ENCODE peak calls at places on chromosomes 6 and 20, in five cellular contexts. One of them, this sample, is unnamed.

GRCh38 chr6:32885698-32886286 is 31.8 kb downstream of the PSMB9 start:
- DNase-seq in H1: no peak
- DNase-seq in K562: no peak
- DNase-seq in HepG2: peak
- DNase-seq in GM12878: peak
- DNase-seq in this sample: peak

GRCh38 chr20:50534567-50534966 is 24.4 kb downstream of the PTPN1 start:
- DNase-seq in GM12878: no peak
- DNase-seq in HepG2: no peak
- DNase-seq in H1: no peak
- DNase-seq in K562: no peak
- DNase-seq in this sample: no peak

GRCh38 chr6:88380083-88380482 is 213.9 kb upstream of the CNR1 start:
- DNase-seq in HepG2: no peak
- DNase-seq in GM12878: no peak
- DNase-seq in K562: no peak
- DNase-seq in H1: no peak
- DNase-seq in this sample: no peak

GRCh38 chr20:50142812-50143211 is 10.7 kb downstream of the PEDS1 start:
- DNase-seq in K562: no peak
- DNase-seq in GM12878: no peak
- DNase-seq in HepG2: no peak
- DNase-seq in H1: no peak
- DNase-seq in this sample: no peak

GRCh38 chr20:43563991-43564390 is 5.2 kb downstream of the SGK2 start:
- DNase-seq in HepG2: no peak
- DNase-seq in GM12878: no peak
- DNase-seq in H1: no peak
- DNase-seq in K562: no peak
- DNase-seq in this sample: no peak

GRCh38 chr6:3750324-3751018 is 1.0 kb downstream of the PXDC1 start:
- DNase-seq in H1: no peak
- DNase-seq in GM12878: no peak
- DNase-seq in K562: peak
- DNase-seq in HepG2: peak
- DNase-seq in this sample: no peak

GRCh38 chr20:32463642-32464400 is 105.7 kb downstream of the ASXL1 start:
- DNase-seq in H1: no peak
- DNase-seq in GM12878: no peak
- DNase-seq in HepG2: no peak
- DNase-seq in K562: no peak
- DNase-seq in this sample: no peak

GRCh38 chr6:127971945-127972391 is 71.1 kb upstream of the THEMIS start:
- DNase-seq in K562: no peak
- DNase-seq in H1: no peak
- DNase-seq in HepG2: peak
- DNase-seq in GM12878: no peak
- DNase-seq in this sample: no peak

GRCh38 chr20:45410887-45411286 is 2.8 kb downstream of the DBNDD2 start:
- DNase-seq in HepG2: no peak
- DNase-seq in H1: no peak
- DNase-seq in K562: no peak
- DNase-seq in GM12878: no peak
- DNase-seq in this sample: no peak

GRCh38 chr6:33450434-33450833 is 3.9 kb upstream of the ZBTB9 start:
- DNase-seq in K562: no peak
- DNase-seq in HepG2: no peak
- DNase-seq in H1: no peak
- DNase-seq in GM12878: no peak
- DNase-seq in this sample: no peak

GRCh38 chr6:52297433-52297832 is 12.9 kb upstream of the MCM3 start:
- DNase-seq in HepG2: no peak
- DNase-seq in GM12878: no peak
- DNase-seq in K562: no peak
- DNase-seq in H1: no peak
- DNase-seq in this sample: no peak

GRCh38 chr6:6556738-6557503 is 31.6 kb upstream of the LY86 start:
- DNase-seq in HepG2: peak
- DNase-seq in GM12878: no peak
- DNase-seq in H1: peak
- DNase-seq in K562: peak
- DNase-seq in this sample: peak

GRCh38 chr6:79374308-79374707 is 139.8 kb upstream of the HMGN3 start:
- DNase-seq in HepG2: no peak
- DNase-seq in H1: no peak
- DNase-seq in GM12878: no peak
- DNase-seq in K562: no peak
- DNase-seq in this sample: no peak

GRCh38 chr6:137211910-137212309 is 7.3 kb downstream of the IFNGR1 start:
- DNase-seq in HepG2: no peak
- DNase-seq in GM12878: no peak
- DNase-seq in H1: no peak
- DNase-seq in K562: no peak
- DNase-seq in this sample: no peak

GRCh38 chr20:3420211-3420707 is 12.8 kb upstream of the DNAAF9 start:
- DNase-seq in H1: no peak
- DNase-seq in GM12878: peak
- DNase-seq in HepG2: no peak
- DNase-seq in K562: no peak
- DNase-seq in this sample: no peak

GRCh38 chr20:53346266-53346665 is 247.4 kb downstream of the ZNF217 start:
- DNase-seq in K562: no peak
- DNase-seq in GM12878: no peak
- DNase-seq in HepG2: peak
- DNase-seq in H1: no peak
- DNase-seq in this sample: no peak

GRCh38 chr20:51800769-51801219 is 1.5 kb downstream of the SALL4 start:
- DNase-seq in K562: no peak
- DNase-seq in H1: no peak
- DNase-seq in GM12878: no peak
- DNase-seq in HepG2: no peak
- DNase-seq in this sample: no peak

GRCh38 chr6:41640436-41640835 is 2.2 kb downstream of the MDFI start:
- DNase-seq in GM12878: no peak
- DNase-seq in K562: no peak
- DNase-seq in H1: no peak
- DNase-seq in HepG2: no peak
- DNase-seq in this sample: no peak

GRCh38 chr6:112781236-112781635 is 434.1 kb downstream of the RFPL4B start:
- DNase-seq in GM12878: no peak
- DNase-seq in HepG2: peak
- DNase-seq in K562: no peak
- DNase-seq in H1: no peak
- DNase-seq in this sample: no peak

GRCh38 chr20:59032713-59033059 is 551 bp upstream of the ATP5F1E start:
- DNase-seq in K562: no peak
- DNase-seq in HepG2: peak
- DNase-seq in GM12878: no peak
- DNase-seq in H1: no peak
- DNase-seq in this sample: peak

GRCh38 chr6:71124340-71124739 is 164.3 kb upstream of the OGFRL1 start:
- DNase-seq in H1: no peak
- DNase-seq in K562: no peak
- DNase-seq in HepG2: no peak
- DNase-seq in GM12878: no peak
- DNase-seq in this sample: no peak

GRCh38 chr20:45959956-45960630 is 11.9 kb downstream of the ZNF335 start:
- DNase-seq in H1: no peak
- DNase-seq in HepG2: no peak
- DNase-seq in K562: no peak
- DNase-seq in GM12878: peak
- DNase-seq in this sample: no peak

GRCh38 chr6:29887330-29887818 is 55.0 kb upstream of the HLA-A start:
- DNase-seq in K562: no peak
- DNase-seq in GM12878: no peak
- DNase-seq in H1: no peak
- DNase-seq in HepG2: no peak
- DNase-seq in this sample: peak

GRCh38 chr20:40931348-40932044 is 97.1 kb upstream of the TOP1 start:
- DNase-seq in HepG2: no peak
- DNase-seq in K562: no peak
- DNase-seq in GM12878: no peak
- DNase-seq in H1: no peak
- DNase-seq in this sample: no peak

GRCh38 chr6:29424168-29424567 is 9.4 kb downstream of the OR12D1 start:
- DNase-seq in HepG2: no peak
- DNase-seq in GM12878: no peak
- DNase-seq in K562: no peak
- DNase-seq in H1: no peak
- DNase-seq in this sample: no peak

GRCh38 chr20:25038103-25038410 is 19.9 kb downstream of the ACSS1 start:
- DNase-seq in K562: no peak
- DNase-seq in HepG2: no peak
- DNase-seq in H1: no peak
- DNase-seq in GM12878: no peak
- DNase-seq in this sample: no peak

GRCh38 chr20:25040438-25040831 is 17.5 kb downstream of the ACSS1 start:
- DNase-seq in GM12878: no peak
- DNase-seq in K562: no peak
- DNase-seq in HepG2: no peak
- DNase-seq in H1: no peak
- DNase-seq in this sample: no peak

GRCh38 chr20:25041813-25042530 is 16.0 kb downstream of the ACSS1 start:
- DNase-seq in HepG2: no peak
- DNase-seq in K562: no peak
- DNase-seq in GM12878: no peak
- DNase-seq in H1: no peak
- DNase-seq in this sample: no peak

GRCh38 chr20:25038591-25039015 is 19.3 kb downstream of the ACSS1 start:
- DNase-seq in H1: no peak
- DNase-seq in K562: no peak
- DNase-seq in GM12878: no peak
- DNase-seq in HepG2: no peak
- DNase-seq in this sample: no peak

DNA sequence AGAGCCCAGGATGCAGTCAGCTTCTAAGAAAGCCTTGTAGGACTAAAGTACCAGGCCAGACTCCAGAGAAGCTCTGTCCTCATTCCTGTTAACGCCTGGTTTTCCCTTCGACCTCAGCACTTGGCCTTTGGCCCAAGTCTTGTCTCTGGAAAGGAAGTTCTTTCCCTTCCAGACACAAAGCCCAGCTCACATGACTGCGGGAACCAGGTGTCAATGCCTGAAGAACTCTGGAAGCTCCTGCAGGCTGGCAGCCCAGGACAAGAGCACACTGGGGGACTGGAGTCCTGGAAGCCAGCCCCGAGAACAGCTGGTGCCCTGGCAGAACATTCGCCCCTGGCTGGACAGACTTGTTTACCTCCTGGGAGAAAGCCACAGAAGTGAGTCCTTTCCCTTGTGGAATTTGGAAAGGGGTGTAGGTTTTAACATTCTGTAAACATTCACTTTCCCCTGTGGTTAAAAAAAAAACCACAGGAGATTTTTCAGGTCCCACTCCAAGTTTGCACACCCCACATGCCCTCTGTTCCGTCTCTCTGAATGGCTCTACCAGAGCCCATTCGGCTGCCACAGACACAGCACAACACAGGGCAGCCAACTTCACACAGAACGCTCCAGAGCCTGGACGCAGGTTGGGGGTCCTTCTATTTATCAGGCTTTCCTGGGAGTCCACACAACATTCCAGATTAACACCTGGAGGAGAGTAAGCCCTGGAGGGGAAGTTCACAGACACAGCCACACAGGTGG is 18.1 kb downstream of the ACSS1 start:
- DNase-seq in GM12878: no peak
- DNase-seq in K562: no peak
- DNase-seq in HepG2: no peak
- DNase-seq in H1: no peak
- DNase-seq in this sample: no peak
- TF ChIP-seq EZH2 in GM12878: no peak
- TF ChIP-seq EZH2 in K562: no peak
- TF ChIP-seq EZH2 in HepG2: no peak
- TF ChIP-seq EZH2 in H1: no peak
- TF ChIP-seq EZH2 in this sample: no peak

GRCh38 chr6:124027392-124027791 is 223.7 kb downstream of the NKAIN2 start:
- DNase-seq in K562: no peak
- DNase-seq in GM12878: no peak
- DNase-seq in HepG2: no peak
- DNase-seq in H1: no peak
- DNase-seq in this sample: no peak
- TF ChIP-seq ZNF274 in K562: no peak
- TF ChIP-seq ZNF274 in GM12878: no peak
- TF ChIP-seq ZNF274 in HepG2: no peak
- TF ChIP-seq ZNF274 in H1: no peak
- TF ChIP-seq ZNF274 in this sample: no peak

DNA sequence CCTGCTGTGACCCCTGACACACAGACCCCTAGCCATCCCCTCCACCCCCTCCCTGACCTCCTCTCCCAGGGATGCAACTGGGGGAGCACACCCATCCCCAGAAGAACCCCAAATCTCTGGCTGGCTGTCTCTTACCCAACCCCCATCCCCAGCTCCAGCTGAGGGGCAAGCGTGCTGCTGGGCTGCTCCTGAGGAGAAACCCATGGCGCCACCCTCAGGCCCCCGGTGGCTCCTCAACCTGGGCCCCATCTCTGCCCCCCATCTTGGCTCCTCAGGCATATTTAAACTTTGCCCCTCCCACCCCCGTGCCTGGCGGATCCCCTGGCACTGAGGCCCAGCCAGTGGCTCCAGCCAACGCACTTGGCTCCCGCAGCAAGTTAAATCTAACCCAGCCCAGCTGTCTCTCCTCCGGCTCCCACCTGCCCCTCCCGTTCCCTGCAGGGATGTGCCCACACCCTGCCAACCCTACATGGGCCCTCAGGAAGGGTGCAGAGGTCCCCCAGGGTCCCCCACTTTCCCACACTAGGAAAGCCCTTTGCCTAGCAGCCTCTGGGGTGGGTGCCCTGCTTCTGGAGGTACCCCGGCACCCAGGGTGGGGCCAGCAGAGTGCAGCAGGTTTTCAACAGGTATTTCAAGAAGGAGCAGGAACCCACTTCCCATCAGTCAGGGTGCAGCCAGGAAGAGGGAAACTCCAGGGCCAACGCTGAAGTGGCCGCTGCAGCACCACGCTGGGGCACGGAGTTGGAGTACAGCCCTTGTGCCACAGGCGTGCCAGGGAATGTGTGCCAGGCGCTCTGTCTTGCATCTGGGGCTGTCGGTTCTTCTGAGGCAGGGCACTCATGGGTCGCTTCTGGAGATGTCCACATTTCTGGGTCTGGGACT is 5.3 kb upstream of the OSBPL2 start:
- DNase-seq in H1: no peak
- DNase-seq in HepG2: no peak
- DNase-seq in GM12878: no peak
- DNase-seq in K562: no peak
- DNase-seq in this sample: no peak
- TF ChIP-seq EZH2 in H1: no peak
- TF ChIP-seq EZH2 in HepG2: no peak
- TF ChIP-seq EZH2 in GM12878: no peak
- TF ChIP-seq EZH2 in K562: no peak
- TF ChIP-seq EZH2 in this sample: no peak

DNA sequence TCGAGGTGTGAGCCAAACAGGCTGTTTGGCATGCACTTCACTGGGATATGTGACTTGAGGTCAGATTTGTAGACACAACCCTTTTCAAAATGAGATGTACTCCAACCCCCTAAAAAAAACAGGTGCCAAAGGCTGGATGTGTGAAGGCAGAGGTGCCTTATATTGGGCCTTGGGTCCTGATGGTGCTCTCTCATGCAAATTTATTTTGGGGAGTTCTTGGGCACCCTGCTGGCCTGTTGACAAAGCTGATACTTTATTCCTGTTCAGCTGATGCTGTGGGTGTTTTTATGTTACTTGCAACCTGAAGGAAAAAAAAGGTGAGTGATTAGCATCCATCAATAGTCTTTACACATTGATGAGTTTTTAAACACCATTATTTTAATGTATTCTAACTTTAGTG is 121.5 kb downstream of the DNAH8 start:
- DNase-seq in HepG2: no peak
- DNase-seq in K562: no peak
- DNase-seq in GM12878: no peak
- DNase-seq in H1: no peak
- DNase-seq in this sample: no peak
- TF ChIP-seq ZNF274 in HepG2: no peak
- TF ChIP-seq ZNF274 in K562: no peak
- TF ChIP-seq ZNF274 in GM12878: no peak
- TF ChIP-seq ZNF274 in H1: no peak
- TF ChIP-seq ZNF274 in this sample: no peak

This sample was measured in HCT116.